ENCODE peak calls at places on chromosome 11, in four cellular contexts. H is A549, A is IMR-90, N is HepG2. M is an unnamed sample.

GRCh38 chr11:33724644-33725035 is 11.6 kb downstream of the CD59 start:
- DNase-seq in A (peak; percentile 69), N (no peak), H (no peak), M (no peak)

GRCh38 chr11:109960831-109961230 is 132.4 kb upstream of the ZC3H12C start:
- DNase-seq in N (no peak), H (no peak), A (peak; percentile 79), M (no peak)

GRCh38 chr11:11396290-11397042 is 43.4 kb upstream of the CSNK2A3 start:
- DNase-seq in A (peak; percentile 97), H (peak; percentile 50), N (no peak), M (no peak)

GRCh38 chr11:130141561-130142341 is 17.8 kb upstream of the ST14 start:
- DNase-seq in H (no peak), A (peak; percentile 35), N (no peak), M (no peak)

GRCh38 chr11:70502677-70503076 is 104.3 kb downstream of the CTTN start:
- DNase-seq in N (no peak), A (no peak), H (no peak), M (no peak)

GRCh38 chr11:111537336-111537860 is 3.1 kb upstream of the LAYN start:
- DNase-seq in A (no peak), N (no peak), H (no peak), M (no peak)

GRCh38 chr11:70527046-70527395 is 128.7 kb downstream of the CTTN start:
- DNase-seq in A (no peak), H (no peak), N (no peak), M (no peak)

GRCh38 chr11:74232316-74232950 is 61.3 kb downstream of the PPME1 start:
- DNase-seq in N (no peak), A (no peak), H (no peak), M (no peak)

GRCh38 chr11:121111053-121111724 is 10.1 kb downstream of the TECTA start:
- DNase-seq in N (no peak), H (no peak), A (no peak), M (no peak)

GRCh38 chr11:70488171-70488570 is 89.8 kb downstream of the CTTN start:
- DNase-seq in A (no peak), H (no peak), N (no peak), M (no peak)

GRCh38 chr11:77046060-77046501 is 11.9 kb downstream of the B3GNT6 start:
- DNase-seq in H (peak; percentile 57), A (no peak), N (no peak), M (peak; percentile 80)

GRCh38 chr11:35163209-35163608 is 24.2 kb downstream of the CD44 start:
- DNase-seq in H (peak; percentile 48), A (no peak), N (no peak), M (no peak)

GRCh38 chr11:75301602-75302345 is 49.7 kb downstream of the ARRB1 start:
- DNase-seq in N (no peak), A (no peak), H (no peak), M (no peak)

GRCh38 chr11:66267379-66268209 is 845 bp upstream of the RAB1B start:
- DNase-seq in A (peak; percentile 79), H (peak; percentile 85), N (peak; percentile 57), M (peak; percentile 91)

GRCh38 chr11:30285416-30286121 is 37.3 kb upstream of the ARL14EP start:
- DNase-seq in H (no peak), A (no peak), N (no peak), M (no peak)

GRCh38 chr11:28760676-28761390 is 652.6 kb downstream of the METTL15 start:
- DNase-seq in N (no peak), A (peak; percentile 27), H (no peak), M (no peak)

GRCh38 chr11:65487467-65488272 is 11.2 kb upstream of the MALAT1 start:
- DNase-seq in H (peak; percentile 100), A (peak; percentile 100), N (peak; percentile 99), M (peak; percentile 90)

GRCh38 chr11:61041755-61042518 is 60.4 kb upstream of the CD5 start:
- DNase-seq in N (no peak), A (no peak), H (peak; percentile 10), M (no peak)

GRCh38 chr11:77090373-77091111 is 12.1 kb upstream of the OMP start:
- DNase-seq in N (no peak), H (no peak), A (no peak), M (no peak)

GRCh38 chr11:116595305-116595880 is 177.4 kb downstream of the BUD13 start:
- DNase-seq in N (no peak), A (no peak), H (no peak), M (no peak)

GRCh38 chr11:76152086-76152658 is 54.1 kb downstream of the WNT11 start:
- DNase-seq in N (peak; percentile 70), H (peak; percentile 84), A (peak; percentile 65), M (peak; percentile 92)

GRCh38 chr11:538431-539051 is 1.2 kb downstream of the LRRC56 start:
- DNase-seq in A (no peak), N (no peak), H (no peak), M (no peak)

GRCh38 chr11:119808431-119809185 is 79.6 kb upstream of the NECTIN1 start:
- DNase-seq in A (no peak), N (no peak), H (no peak), M (no peak)

GRCh38 chr11:78800089-78800690 is 225.5 kb upstream of the NARS2 start:
- DNase-seq in A (no peak), H (no peak), N (no peak), M (no peak)

GRCh38 chr11:17515443-17516176 is 28.6 kb downstream of the USH1C start:
- DNase-seq in A (no peak), N (no peak), H (no peak), M (no peak)

GRCh38 chr11:111976614-111977140 is 39.5 kb downstream of the DIXDC1 start:
- DNase-seq in N (no peak), H (no peak), A (no peak), M (no peak)

GRCh38 chr11:927871-928270 is 2.2 kb downstream of the AP2A2 start:
- DNase-seq in A (no peak), N (no peak), H (no peak), M (no peak)

GRCh38 chr11:65699306-65699705 is 12.7 kb upstream of the KAT5 start:
- DNase-seq in H (no peak), A (no peak), N (no peak), M (no peak)

GRCh38 chr11:64186205-64187165 is 514 bp downstream of the STIP1 start:
- DNase-seq in A (peak; percentile 2), H (no peak), N (no peak), M (no peak)

GRCh38 chr11:89625171-89625570 is 84.9 kb upstream of the TRIM77 start:
- DNase-seq in A (no peak), N (no peak), H (no peak), M (no peak)

GRCh38 chr11:111339758-111340388 is 39.2 kb downstream of the POU2AF1 start:
- DNase-seq in N (no peak), H (no peak), A (no peak), M (no peak)

GRCh38 chr11:130582994-130583393 is 134.5 kb downstream of the ADAMTS15 start:
- DNase-seq in H (no peak), A (no peak), N (no peak), M (no peak)

GRCh38 chr11:133896642-133897330 is 51.5 kb upstream of the SPATA19 start:
- DNase-seq in H (no peak), A (no peak), N (no peak), M (no peak)

GRCh38 chr11:43830928-43831440 is 49.6 kb upstream of the ALKBH3 start:
- DNase-seq in H (peak; percentile 90), N (peak; percentile 82), A (peak; percentile 100), M (peak; percentile 9)

GRCh38 chr11:73787051-73787642 is 527 bp upstream of the MRPL48 start:
- DNase-seq in H (no peak), A (no peak), N (no peak), M (no peak)

GRCh38 chr11:5887172-5887571 is 5.8 kb upstream of the OR52E5 start:
- DNase-seq in A (no peak), N (no peak), H (no peak), M (no peak)
- TF ChIP-seq MAZ in A (no peak), N (no peak), H (no peak), M (no peak)

GRCh38 chr11:104968365-104968855 is at the start of gene CASP4:
- DNase-seq in N (peak; percentile 56), A (peak; percentile 78), H (peak; percentile 18), M (no peak)

GRCh38 chr11:104968856-104969776 is 742 bp upstream of the CASP4 start:
- DNase-seq in N (peak; percentile 50), A (peak; percentile 34), H (no peak), M (no peak)

GRCh38 chr11:104967493-104968364 is 645 bp downstream of the CASP4 start:
- DNase-seq in H (no peak), N (no peak), A (peak; percentile 16), M (no peak)

GRCh38 chr11:104970756-104971155 is 2.4 kb upstream of the CASP4 start:
- DNase-seq in N (no peak), H (no peak), A (no peak), M (no peak)

DNA sequence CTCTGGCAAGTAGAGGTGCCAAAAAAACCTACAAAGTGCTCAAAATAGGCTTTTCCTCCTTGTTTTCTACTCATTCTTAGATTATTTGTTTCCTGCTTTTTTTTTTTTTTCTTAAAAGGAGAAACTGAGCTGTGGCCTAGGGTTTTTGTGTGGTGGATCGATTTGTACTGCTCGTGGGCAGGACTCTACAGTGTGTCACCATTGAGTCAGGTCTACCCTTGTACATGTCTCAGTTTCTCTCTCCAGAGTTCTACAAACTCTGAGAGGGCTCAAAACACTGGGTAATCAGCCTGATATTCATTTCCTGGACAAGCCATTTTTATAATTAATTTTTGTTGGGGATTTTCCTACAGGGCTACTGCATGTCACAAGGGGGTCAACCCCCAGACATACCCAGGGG is 5.2 kb upstream of the CASP4 start:
- DNase-seq in H (no peak), A (no peak), N (no peak), M (no peak)
- TF ChIP-seq MAZ in H (no peak), A (no peak), N (no peak), M (no peak)

GRCh38 chr11:95495722-95496121 is 264.7 kb upstream of the SESN3 start:
- DNase-seq in N (no peak), H (no peak), A (no peak), M (no peak)

GRCh38 chr11:95499516-95500135 is 268.6 kb upstream of the SESN3 start:
- DNase-seq in N (no peak), H (peak; percentile 33), A (peak; percentile 4), M (no peak)

GRCh38 chr11:95500466-95500865 is 269.5 kb upstream of the SESN3 start:
- DNase-seq in N (no peak), A (no peak), H (no peak), M (no peak)

GRCh38 chr11:95501761-95502266 is 270.8 kb upstream of the SESN3 start:
- DNase-seq in A (no peak), N (no peak), H (no peak), M (no peak)

GRCh38 chr11:95498731-95499396 is 267.9 kb upstream of the SESN3 start:
- DNase-seq in H (peak; percentile 10), N (no peak), A (no peak), M (no peak)
- TF ChIP-seq MAZ in H (no peak), N (no peak), A (no peak), M (no peak)

GRCh38 chr11:2445948-2446551 is 1.2 kb downstream of the KCNQ1 start:
- DNase-seq in A (no peak), N (no peak), H (no peak), M (no peak)
- TF ChIP-seq MAZ in A (no peak), N (no peak), H (no peak), M (no peak)

GRCh38 chr11:46876471-46876870 is 30.4 kb upstream of the CKAP5 start:
- DNase-seq in N (no peak), H (no peak), A (no peak), M (no peak)
- TF ChIP-seq MAZ in N (no peak), H (no peak), A (no peak), M (no peak)

GRCh38 chr11:132408877-132409276 is 1038.5 kb downstream of the NTM start:
- DNase-seq in H (no peak), N (no peak), A (no peak), M (no peak)
- TF ChIP-seq MAZ in H (no peak), N (no peak), A (no peak), M (no peak)

GRCh38 chr11:115539844-115540243 is 35.6 kb upstream of the CADM1 start:
- DNase-seq in N (no peak), H (no peak), A (no peak), M (no peak)
- TF ChIP-seq MAZ in N (no peak), H (no peak), A (no peak), M (no peak)